ENCODE peak calls at places on chromosomes 1 and 21, in four cellular contexts. Y is neural progenitor cell, A is mammary epithelial cell, K is GM23248. F is an unnamed sample.

GRCh38 chr21:41877901-41878830 is 978 bp downstream of the PRDM15 start:
- DNase-seq in Y (no peak), A (peak; percentile 26), K (peak; percentile 81), F (peak; percentile 63)

GRCh38 chr21:42193131-42193671 is 25.7 kb upstream of the ABCG1 start:
- DNase-seq in Y (no peak), A (peak; percentile 88), K (no peak), F (peak; percentile 3)

GRCh38 chr1:152519876-152520275 is 5.6 kb downstream of the CRCT1 start:
- DNase-seq in Y (no peak), A (no peak), K (no peak), F (no peak)

GRCh38 chr1:14815175-14815882 is 216.8 kb downstream of the KAZN start:
- DNase-seq in Y (no peak), A (no peak), K (no peak), F (peak; percentile 64)

GRCh38 chr1:185491604-185492003 is 174.6 kb upstream of the IVNS1ABP start:
- DNase-seq in Y (no peak), A (no peak), K (no peak), F (no peak)

GRCh38 chr1:110673197-110673701 is 1.5 kb downstream of the KCNA3 start:
- DNase-seq in Y (no peak), A (no peak), K (no peak), F (no peak)

GRCh38 chr1:168136709-168137514 is at the start of gene GPR161:
- DNase-seq in Y (peak; percentile 92), A (peak; percentile 57), K (peak; percentile 73), F (peak; percentile 32)

GRCh38 chr1:21266119-21266774 is 24.0 kb downstream of the ECE1 start:
- DNase-seq in Y (no peak), A (no peak), K (no peak), F (no peak)

GRCh38 chr1:160806784-160807183 is 10.8 kb downstream of the LY9 start:
- DNase-seq in Y (no peak), A (no peak), K (no peak), F (no peak)

GRCh38 chr1:222243902-222244301 is 304.0 kb downstream of the HHIPL2 start:
- DNase-seq in Y (no peak), A (peak; percentile 90), K (no peak), F (peak; percentile 20)

GRCh38 chr1:83596331-83596730 is 402.6 kb downstream of the TTLL7 start:
- DNase-seq in Y (no peak), A (no peak), K (no peak), F (no peak)

GRCh38 chr1:156104065-156104810 is 10.3 kb upstream of the LMNA start:
- DNase-seq in Y (no peak), A (peak; percentile 90), K (peak; percentile 97), F (peak; percentile 72)

GRCh38 chr1:210944255-210944654 is 189.7 kb downstream of the KCNH1 start:
- DNase-seq in Y (no peak), A (no peak), K (no peak), F (no peak)

GRCh38 chr1:244353572-244354091 is 98.1 kb downstream of the ADSS2 start:
- DNase-seq in Y (peak; percentile 73), A (peak; percentile 92), K (peak; percentile 100), F (peak; percentile 93)

GRCh38 chr1:186327331-186327730 is 47.7 kb downstream of the TPR start:
- DNase-seq in Y (no peak), A (no peak), K (no peak), F (no peak)

GRCh38 chr1:86756062-86756406 is 51.7 kb downstream of the SH3GLB1 start:
- DNase-seq in Y (no peak), A (no peak), K (no peak), F (no peak)

GRCh38 chr1:214451591-214451990 is 99.8 kb downstream of the PTPN14 start:
- DNase-seq in Y (no peak), A (peak; percentile 88), K (peak; percentile 88), F (peak; percentile 72)

GRCh38 chr1:182493063-182493462 is 43.1 kb downstream of the RGSL1 start:
- DNase-seq in Y (no peak), A (no peak), K (no peak), F (no peak)

GRCh38 chr1:205351984-205352713 is 4.6 kb downstream of the KLHDC8A start:
- DNase-seq in Y (peak; percentile 66), A (peak; percentile 66), K (peak; percentile 55), F (no peak)

GRCh38 chr1:101193733-101194169 is 43.1 kb upstream of the S1PR1 start:
- DNase-seq in Y (no peak), A (peak; percentile 57), K (peak; percentile 47), F (no peak)

GRCh38 chr21:36773111-36773510 is 74.2 kb downstream of the SIM2 start:
- DNase-seq in Y (no peak), A (peak; percentile 84), K (peak; percentile 76), F (peak; percentile 86)

GRCh38 chr1:25926731-25927496 is 20.7 kb upstream of the STMN1 start:
- DNase-seq in Y (peak; percentile 46), A (no peak), K (no peak), F (no peak)

GRCh38 chr1:246320286-246320685 is 186.8 kb downstream of the SMYD3 start:
- DNase-seq in Y (no peak), A (no peak), K (no peak), F (no peak)

GRCh38 chr1:116556289-116557006 is 14.4 kb downstream of the CD58 start:
- DNase-seq in Y (no peak), A (peak; percentile 100), K (peak; percentile 99), F (peak; percentile 99)

GRCh38 chr1:227245613-227246320 is 72.5 kb downstream of the CDC42BPA start:
- DNase-seq in Y (no peak), A (peak; percentile 50), K (no peak), F (no peak)

GRCh38 chr1:110203021-110203661 is 7.0 kb upstream of the KCNC4 start:
- DNase-seq in Y (peak; percentile 67), A (peak; percentile 48), K (peak; percentile 68), F (peak; percentile 30)

GRCh38 chr1:50993645-50994044 is 23.6 kb downstream of the CDKN2C start:
- DNase-seq in Y (no peak), A (no peak), K (no peak), F (no peak)

GRCh38 chr1:50992532-50993318 is 22.7 kb downstream of the CDKN2C start:
- DNase-seq in Y (no peak), A (no peak), K (no peak), F (no peak)

GRCh38 chr1:50994997-50995396 is 25.0 kb downstream of the CDKN2C start:
- DNase-seq in Y (no peak), A (no peak), K (no peak), F (no peak)

GRCh38 chr1:50985094-50985493 is 15.0 kb downstream of the CDKN2C start:
- DNase-seq in Y (no peak), A (no peak), K (no peak), F (no peak)

DNA sequence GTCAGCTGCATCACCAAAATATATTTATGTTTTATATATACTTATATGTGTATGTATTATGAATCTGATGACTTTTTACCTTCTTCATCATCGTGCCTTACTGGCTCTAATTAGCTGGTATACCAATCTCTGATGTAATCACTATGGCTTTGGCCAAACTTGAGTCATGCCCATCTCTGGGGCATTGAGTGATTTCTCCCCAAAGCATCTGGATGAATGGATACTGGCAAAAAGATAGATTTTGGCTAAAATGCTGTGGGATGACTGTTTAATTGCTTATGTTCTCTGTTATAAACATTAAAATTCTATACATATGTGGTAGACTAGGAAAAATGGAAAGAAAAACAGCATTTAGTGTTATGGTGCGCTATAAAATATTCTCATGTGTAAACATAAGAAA is 19.6 kb downstream of the CDKN2C start:
- DNase-seq in Y (no peak), A (no peak), K (peak; percentile 83), F (no peak)
- H3K9ac ChIP-seq in Y (no peak overlapping the region), A (no peak overlapping the region), K (no peak overlapping the region), F (no peak overlapping the region)

GRCh38 chr1:40984531-40984930 is 5.0 kb downstream of the CTPS1 start:
- DNase-seq in Y (no peak), A (no peak), K (no peak), F (no peak)
- H3K4me2 ChIP-seq in Y (no peak overlapping the region), A (no peak overlapping the region), K (peak overlapping the region; percentile 51), F (peak overlapping the region; percentile 51)

DNA sequence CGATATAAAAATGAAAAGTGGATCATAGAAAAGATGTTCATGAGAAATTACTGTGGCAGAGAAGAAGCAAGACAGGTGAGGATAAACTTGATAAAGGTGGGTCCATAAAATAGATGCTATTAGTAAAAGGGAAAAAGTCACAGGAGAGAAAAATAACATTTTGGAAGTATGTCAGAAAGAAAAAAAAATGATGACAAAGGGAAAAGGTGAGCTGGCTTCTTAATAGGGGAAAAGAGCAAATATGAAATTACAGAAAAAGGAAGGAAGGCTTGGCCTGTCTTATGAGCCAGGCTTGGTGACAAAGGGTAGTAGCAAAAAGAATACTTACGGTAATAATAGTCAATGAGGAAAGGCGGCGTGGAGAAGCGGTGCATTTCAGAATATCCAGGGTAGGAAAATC is 386.1 kb downstream of the RWDD3 start:
- DNase-seq in Y (no peak), A (no peak), K (no peak), F (no peak)
- H3K9me3 ChIP-seq in Y (no peaks in the 10 kb centered on the region), A (no peaks in the 10 kb centered on the region), K (no peaks in the 10 kb centered on the region), F (no peaks in the 10 kb centered on the region)

GRCh38 chr1:78652019-78652560 is 2.5 kb downstream of the IFI44 start:
- DNase-seq in Y (no peak), A (no peak), K (no peak), F (no peak)
- H3K9ac ChIP-seq in Y (no peak overlapping the region), A (no peak overlapping the region), K (no peak overlapping the region), F (no peak overlapping the region)

GRCh38 chr1:53175302-53175913 is 21.2 kb upstream of the CPT2 start:
- DNase-seq in Y (no peak), A (no peak), K (peak; percentile 92), F (peak; percentile 77)

GRCh38 chr1:53180951-53181350 is 15.7 kb upstream of the CPT2 start:
- DNase-seq in Y (no peak), A (no peak), K (no peak), F (no peak)

GRCh38 chr1:53172751-53173498 is 23.7 kb upstream of the CPT2 start:
- DNase-seq in Y (peak; percentile 57), A (no peak), K (peak; percentile 71), F (no peak)

GRCh38 chr1:53180226-53180625 is 16.4 kb upstream of the CPT2 start:
- DNase-seq in Y (no peak), A (no peak), K (peak; percentile 53), F (peak; percentile 39)

GRCh38 chr1:53176452-53177344 is 19.9 kb upstream of the CPT2 start:
- DNase-seq in Y (no peak), A (no peak), K (peak; percentile 73), F (peak; percentile 47)
- H3K4me2 ChIP-seq in Y (no peak overlapping the region), A (no peak overlapping the region), K (peak overlapping the region; percentile 39), F (no peak overlapping the region)

DNA sequence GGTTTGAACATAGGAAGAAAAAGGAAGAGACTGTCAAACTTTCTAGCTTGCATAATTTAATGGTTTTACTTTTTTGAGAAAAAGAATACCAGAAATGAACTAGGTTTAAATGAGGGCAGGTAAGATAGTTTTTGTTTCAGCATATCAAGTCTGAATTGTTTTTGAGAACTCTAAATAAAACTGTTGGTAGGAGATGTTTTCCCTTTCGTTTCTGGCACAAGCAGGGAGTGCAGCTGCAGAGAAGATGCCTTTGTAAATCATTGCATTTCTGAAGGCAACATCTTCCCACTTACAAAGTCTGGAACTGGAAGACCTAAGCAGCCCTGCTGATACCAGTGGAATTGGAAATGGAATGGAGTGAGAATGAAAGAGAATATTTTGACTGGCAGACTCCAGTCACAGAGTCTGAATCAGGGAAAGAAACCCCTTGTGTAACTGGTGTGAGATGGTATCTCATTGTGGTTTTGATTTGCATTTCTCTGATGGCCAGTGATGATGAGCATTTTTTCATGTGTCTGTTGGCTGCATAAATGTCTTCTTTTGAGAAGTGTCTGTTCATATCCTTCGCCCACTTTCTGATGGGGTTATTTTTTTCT is 815.6 kb downstream of the LTN1 start:
- DNase-seq in Y (no peak), A (no peak), K (no peak), F (no peak)
- H3K9me3 ChIP-seq in Y (no peaks in the 10 kb centered on the region), A (no peaks in the 10 kb centered on the region), K (no peaks in the 10 kb centered on the region), F (no peaks in the 10 kb centered on the region)

F was measured in astrocyte.